ENCODE peak calls at places on chromosomes 6 and 20, in eight cellular contexts. H is T-helper 9 cell, I is ELF-1, E is IMR-90, X is HCT116, N is NCI-H748 treated with DMSO at 0.1 percent for 48 hours, T is putamen, K is H7. C is an unnamed sample.

GRCh38 chr6:164379786-164380185 is 929.6 kb downstream of the C6orf118 start:
- DNase-seq in H (no peak), I (no peak), E (no peak), X (no peak), N (no peak), T (no peak), K (no peak), C (peak; percentile 46)

GRCh38 chr6:105609375-105609991 is 206.6 kb upstream of the PREP start:
- DNase-seq in H (no peak), I (no peak), E (peak; percentile 92), X (no peak), N (no peak), T (no peak), K (no peak), C (no peak)

GRCh38 chr6:70136996-70137395 is 165.9 kb downstream of the COL9A1 start:
- DNase-seq in H (no peak), I (no peak), E (no peak), X (no peak), N (no peak), T (no peak), K (no peak), C (peak; percentile 49)

GRCh38 chr6:43294536-43294935 is 3.5 kb upstream of the SLC22A7 start:
- DNase-seq in H (no peak), I (no peak), E (no peak), X (no peak), N (no peak), T (no peak), K (no peak), C (no peak)

GRCh38 chr6:10412948-10413849 is 1.7 kb downstream of the TFAP2A start:
- DNase-seq in H (no peak), I (no peak), E (no peak), X (no peak), N (peak; percentile 63), T (no peak), K (peak; percentile 59), C (no peak)

GRCh38 chr6:43147289-43147688 is 23.8 kb upstream of the SRF start:
- DNase-seq in H (no peak), I (no peak), E (no peak), X (no peak), N (no peak), T (no peak), K (no peak), C (no peak)

GRCh38 chr6:104286641-104287040 is 573.1 kb downstream of the HACE1 start:
- DNase-seq in H (no peak), I (no peak), E (no peak), X (no peak), N (no peak), T (no peak), K (no peak), C (no peak)

GRCh38 chr6:130431346-130431745 is 65.5 kb downstream of the TMEM200A start:
- DNase-seq in H (no peak), I (no peak), E (no peak), X (no peak), N (no peak), T (no peak), K (no peak), C (no peak)

GRCh38 chr6:28807682-28808280 is 116.0 kb downstream of the TRIM27 start:
- DNase-seq in H (no peak), I (peak; percentile 88), E (peak; percentile 69), X (peak; percentile 75), N (peak; percentile 85), T (no peak), K (peak; percentile 35), C (peak; percentile 72)

GRCh38 chr6:12602951-12603710 is 113.4 kb upstream of the PHACTR1 start:
- DNase-seq in H (no peak), I (peak; percentile 33), E (peak; percentile 77), X (peak; percentile 28), N (peak; percentile 23), T (no peak), K (no peak), C (peak; percentile 66)

GRCh38 chr6:127342946-127343752 is at the start of gene ECHDC1:
- DNase-seq in H (peak; percentile 28), I (peak; percentile 71), E (peak; percentile 66), X (peak; percentile 62), N (peak; percentile 65), T (peak; percentile 74), K (peak; percentile 73), C (peak; percentile 87)

GRCh38 chr6:151036869-151037680 is 171.6 kb downstream of the MTHFD1L start:
- DNase-seq in H (no peak), I (no peak), E (peak; percentile 38), X (peak; percentile 64), N (no peak), T (no peak), K (no peak), C (peak; percentile 15)

GRCh38 chr20:25256226-25256859 is 8.5 kb downstream of the PYGB start:
- DNase-seq in H (no peak), I (no peak), E (no peak), X (no peak), N (no peak), T (no peak), K (no peak), C (no peak)

GRCh38 chr20:63273635-63274380 is 1.2 kb downstream of the ARFGAP1 start:
- DNase-seq in H (no peak), I (peak; percentile 44), E (peak; percentile 88), X (no peak), N (no peak), T (no peak), K (peak; percentile 70), C (peak; percentile 73)

GRCh38 chr6:44169886-44170570 is 11.4 kb downstream of the CAPN11 start:
- DNase-seq in H (no peak), I (no peak), E (no peak), X (no peak), N (no peak), T (no peak), K (no peak), C (no peak)

GRCh38 chr6:156729248-156729647 is 47.9 kb upstream of the ARID1B start:
- DNase-seq in H (no peak), I (no peak), E (peak; percentile 68), X (peak; percentile 26), N (no peak), T (no peak), K (no peak), C (peak; percentile 75)

GRCh38 chr6:144471986-144472385 is 186.9 kb downstream of the UTRN start:
- DNase-seq in H (no peak), I (no peak), E (peak; percentile 62), X (no peak), N (no peak), T (no peak), K (no peak), C (no peak)

GRCh38 chr6:51350308-51350904 is 531.7 kb downstream of the TFAP2B start:
- DNase-seq in H (no peak), I (no peak), E (no peak), X (no peak), N (no peak), T (peak; percentile 6), K (no peak), C (no peak)

GRCh38 chr20:41287327-41287726 is 30.2 kb downstream of the ZHX3 start:
- DNase-seq in H (no peak), I (no peak), E (peak; percentile 97), X (no peak), N (no peak), T (no peak), K (no peak), C (peak; percentile 82)

GRCh38 chr20:10735195-10735949 is 61.6 kb upstream of the JAG1 start:
- DNase-seq in H (no peak), I (no peak), E (peak; percentile 29), X (no peak), N (no peak), T (no peak), K (no peak), C (no peak)

GRCh38 chr6:2733324-2733723 is 17.4 kb downstream of the MYLK4 start:
- DNase-seq in H (no peak), I (no peak), E (peak; percentile 23), X (no peak), N (no peak), T (peak; percentile 42), K (no peak), C (peak; percentile 28)

GRCh38 chr20:21550587-21550986 is 36.7 kb upstream of the NKX2-2 start:
- DNase-seq in H (no peak), I (no peak), E (no peak), X (no peak), N (no peak), T (no peak), K (no peak), C (no peak)

GRCh38 chr6:43937236-43938177 is 167.5 kb downstream of the VEGFA start:
- DNase-seq in H (no peak), I (peak; percentile 75), E (no peak), X (no peak), N (no peak), T (no peak), K (no peak), C (no peak)

GRCh38 chr6:8219352-8219943 is 117.1 kb upstream of the EEF1E1 start:
- DNase-seq in H (peak; percentile 8), I (peak; percentile 49), E (peak; percentile 63), X (peak; percentile 23), N (peak; percentile 25), T (peak; percentile 35), K (peak; percentile 36), C (peak; percentile 44)

GRCh38 chr6:43575105-43575771 is 600 bp downstream of the XPO5 start:
- DNase-seq in H (no peak), I (peak; percentile 65), E (peak; percentile 9), X (no peak), N (peak; percentile 43), T (peak; percentile 4), K (peak; percentile 75), C (peak; percentile 13)

GRCh38 chr6:151539506-151540268 is 45.9 kb downstream of the CCDC170 start:
- DNase-seq in H (no peak), I (no peak), E (no peak), X (no peak), N (no peak), T (no peak), K (no peak), C (no peak)

GRCh38 chr6:132227937-132228336 is 173.3 kb downstream of the MOXD1 start:
- DNase-seq in H (no peak), I (no peak), E (peak; percentile 96), X (no peak), N (no peak), T (no peak), K (no peak), C (no peak)

GRCh38 chr20:58717278-58718091 is 24.9 kb downstream of the NPEPL1 start:
- DNase-seq in H (no peak), I (no peak), E (no peak), X (no peak), N (no peak), T (no peak), K (peak; percentile 65), C (no peak)

GRCh38 chr6:70860044-70860443 is 96.8 kb downstream of the B3GAT2 start:
- DNase-seq in H (no peak), I (no peak), E (peak; percentile 44), X (no peak), N (no peak), T (no peak), K (no peak), C (peak; percentile 25)

GRCh38 chr6:158285321-158285960 is 26.8 kb upstream of the TULP4 start:
- DNase-seq in H (no peak), I (no peak), E (peak; percentile 20), X (no peak), N (no peak), T (peak; percentile 80), K (no peak), C (peak; percentile 22)

GRCh38 chr6:151805286-151805840 is 2.1 kb upstream of the ESR1 start:
- DNase-seq in H (no peak), I (no peak), E (no peak), X (no peak), N (no peak), T (no peak), K (peak; percentile 23), C (peak; percentile 11)